ENCODE peak calls at places on chromosomes 11 and 22, in eight cellular contexts. Q is HCT116, N is K562, W is HepG2, P is IMR-90, X is H1, Z is GM12878, T is SK-N-SH. O is an unnamed sample.

GRCh38 chr22:20034143-20034542 is 13.2 kb downstream of the TANGO2 start:
- DNase-seq in Q (no peak), N (no peak), W (no peak), P (no peak), X (no peak), Z (peak), T (no peak), O (no peak)

GRCh38 chr11:45662665-45663485 is 2.5 kb downstream of the CHST1 start:
- DNase-seq in Q (no peak), N (peak), W (peak), P (peak), X (no peak), Z (no peak), T (peak), O (peak)

GRCh38 chr11:70650075-70650909 is 252.0 kb downstream of the CTTN start:
- DNase-seq in Q (peak), N (peak), W (peak), P (peak), X (no peak), Z (no peak), T (no peak), O (peak)

GRCh38 chr11:65491163-65491465 is 7.7 kb upstream of the MALAT1 start:
- DNase-seq in Q (no peak), N (no peak), W (no peak), P (no peak), X (no peak), Z (no peak), T (no peak), O (no peak)

GRCh38 chr22:31861226-31861840 is 83.0 kb upstream of the YWHAH start:
- DNase-seq in Q (no peak), N (no peak), W (no peak), P (peak), X (no peak), Z (no peak), T (no peak), O (no peak)

GRCh38 chr22:45188779-45189178 is 25.1 kb downstream of the NUP50 start:
- DNase-seq in Q (no peak), N (no peak), W (no peak), P (no peak), X (no peak), Z (no peak), T (no peak), O (no peak)

GRCh38 chr22:37462983-37463382 is 23.2 kb downstream of the MFNG start:
- DNase-seq in Q (no peak), N (peak), W (peak), P (peak), X (no peak), Z (no peak), T (no peak), O (no peak)

GRCh38 chr22:42716221-42716620 is 4.4 kb downstream of the A4GALT start:
- DNase-seq in Q (no peak), N (no peak), W (no peak), P (no peak), X (no peak), Z (peak), T (no peak), O (no peak)

GRCh38 chr11:92406472-92406871 is 181.9 kb downstream of the FAT3 start:
- DNase-seq in Q (no peak), N (no peak), W (no peak), P (no peak), X (no peak), Z (no peak), T (no peak), O (no peak)

GRCh38 chr11:130831506-130832385 is 84.5 kb downstream of the SNX19 start:
- DNase-seq in Q (no peak), N (no peak), W (no peak), P (peak), X (no peak), Z (no peak), T (peak), O (no peak)

GRCh38 chr11:126140932-126141291 is 70.5 kb downstream of the RPUSD4 start:
- DNase-seq in Q (no peak), N (no peak), W (no peak), P (peak), X (no peak), Z (no peak), T (peak), O (no peak)

GRCh38 chr11:131471976-131472375 is 101.6 kb downstream of the NTM start:
- DNase-seq in Q (no peak), N (no peak), W (no peak), P (no peak), X (no peak), Z (no peak), T (no peak), O (no peak)

GRCh38 chr11:69674267-69674885 is 777 bp downstream of the LTO1 start:
- DNase-seq in Q (no peak), N (no peak), W (no peak), P (peak), X (no peak), Z (no peak), T (no peak), O (no peak)

GRCh38 chr11:102421262-102421661 is 31.3 kb downstream of the TMEM123 start:
- DNase-seq in Q (no peak), N (no peak), W (no peak), P (no peak), X (no peak), Z (no peak), T (no peak), O (no peak)

GRCh38 chr11:94511932-94512781 is at the start of gene C11orf97:
- DNase-seq in Q (no peak), N (peak), W (peak), P (peak), X (peak), Z (no peak), T (peak), O (no peak)

GRCh38 chr22:44659140-44659539 is 42.9 kb upstream of the PRR5 start:
- DNase-seq in Q (no peak), N (no peak), W (no peak), P (no peak), X (no peak), Z (no peak), T (peak), O (no peak)

GRCh38 chr11:86553322-86553721 is 119.1 kb downstream of the ME3 start:
- DNase-seq in Q (no peak), N (no peak), W (no peak), P (no peak), X (no peak), Z (no peak), T (no peak), O (no peak)

GRCh38 chr11:44860967-44861828 is 89.5 kb downstream of the TP53I11 start:
- DNase-seq in Q (no peak), N (no peak), W (no peak), P (no peak), X (no peak), Z (no peak), T (no peak), O (no peak)

GRCh38 chr22:44449061-44449682 is 48.9 kb downstream of the RTL6 start:
- DNase-seq in Q (no peak), N (peak), W (no peak), P (peak), X (no peak), Z (no peak), T (no peak), O (peak)

GRCh38 chr11:42972741-42973140 is 339.1 kb upstream of the API5 start:
- DNase-seq in Q (no peak), N (no peak), W (no peak), P (no peak), X (no peak), Z (no peak), T (no peak), O (no peak)

GRCh38 chr11:125086633-125087296 is 23.7 kb downstream of the SLC37A2 start:
- DNase-seq in Q (no peak), N (no peak), W (no peak), P (no peak), X (no peak), Z (no peak), T (no peak), O (no peak)

GRCh38 chr11:75547617-75548054 is 14.4 kb upstream of the SERPINH1 start:
- DNase-seq in Q (no peak), N (peak), W (peak), P (peak), X (no peak), Z (no peak), T (peak), O (peak)

GRCh38 chr22:20094158-20094807 is 14.2 kb downstream of the DGCR8 start:
- DNase-seq in Q (no peak), N (no peak), W (no peak), P (no peak), X (no peak), Z (no peak), T (no peak), O (no peak)

GRCh38 chr11:125114518-125114917 is 3.1 kb upstream of the TMEM218 start:
- DNase-seq in Q (peak), N (no peak), W (peak), P (no peak), X (no peak), Z (no peak), T (no peak), O (peak)

GRCh38 chr11:33402066-33402465 is 144.9 kb downstream of the HIPK3 start:
- DNase-seq in Q (no peak), N (no peak), W (no peak), P (no peak), X (no peak), Z (no peak), T (no peak), O (no peak)

GRCh38 chr22:44423556-44423955 is 74.5 kb downstream of the RTL6 start:
- DNase-seq in Q (no peak), N (no peak), W (no peak), P (no peak), X (no peak), Z (no peak), T (peak), O (no peak)

GRCh38 chr11:123478352-123478986 is 48.4 kb downstream of the GRAMD1B start:
- DNase-seq in Q (peak), N (peak), W (peak), P (peak), X (peak), Z (peak), T (peak), O (peak)

GRCh38 chr11:39435641-39436040 is 2023.8 kb downstream of the LRRC4C start:
- DNase-seq in Q (no peak), N (no peak), W (no peak), P (no peak), X (no peak), Z (no peak), T (no peak), O (no peak)

GRCh38 chr11:83572521-83572920 is 286.4 kb upstream of the CCDC90B start:
- DNase-seq in Q (no peak), N (no peak), W (no peak), P (no peak), X (no peak), Z (no peak), T (no peak), O (no peak)

GRCh38 chr11:95149659-95150294 is 60.1 kb downstream of the ENDOD1 start:
- DNase-seq in Q (peak), N (no peak), W (peak), P (no peak), X (no peak), Z (no peak), T (no peak), O (no peak)

GRCh38 chr11:326842-327580 is 6.4 kb upstream of the IFITM3 start:
- DNase-seq in Q (no peak), N (peak), W (peak), P (peak), X (no peak), Z (peak), T (peak), O (no peak)

GRCh38 chr22:38403806-38404205 is 51.2 kb downstream of the KCNJ4 start:
- DNase-seq in Q (no peak), N (no peak), W (no peak), P (no peak), X (no peak), Z (no peak), T (no peak), O (no peak)

GRCh38 chr11:78248903-78249302 is 60.2 kb downstream of the USP35 start:
- DNase-seq in Q (no peak), N (no peak), W (no peak), P (no peak), X (no peak), Z (no peak), T (no peak), O (no peak)

GRCh38 chr11:93444671-93445073 is 98.5 kb downstream of the SMCO4 start:
- DNase-seq in Q (no peak), N (no peak), W (peak), P (peak), X (peak), Z (no peak), T (no peak), O (no peak)

GRCh38 chr11:128898580-128899344 is 7.6 kb downstream of the KCNJ5 start:
- DNase-seq in Q (no peak), N (no peak), W (no peak), P (peak), X (no peak), Z (no peak), T (no peak), O (no peak)

GRCh38 chr22:42430486-42431125 is 1.6 kb downstream of the NFAM1 start:
- DNase-seq in Q (no peak), N (no peak), W (no peak), P (no peak), X (no peak), Z (no peak), T (no peak), O (no peak)

GRCh38 chr11:14422052-14422813 is 63.2 kb upstream of the RRAS2 start:
- DNase-seq in Q (peak), N (peak), W (peak), P (peak), X (peak), Z (no peak), T (peak), O (peak)

GRCh38 chr11:69637601-69637955 is 3.4 kb upstream of the CCND1 start:
- DNase-seq in Q (no peak), N (no peak), W (no peak), P (no peak), X (no peak), Z (no peak), T (no peak), O (no peak)

GRCh38 chr11:28058333-28058732 is 49.6 kb downstream of the KIF18A start:
- DNase-seq in Q (no peak), N (no peak), W (peak), P (peak), X (no peak), Z (no peak), T (no peak), O (no peak)

GRCh38 chr11:72579816-72580647 is 94.2 kb downstream of the PDE2A start:
- DNase-seq in Q (no peak), N (no peak), W (no peak), P (no peak), X (no peak), Z (no peak), T (no peak), O (no peak)
- TF ChIP-seq RAD21 in Q (no peak), N (no peak), W (no peak), P (no peak), X (no peak), Z (no peak), T (no peak), O (no peak)

GRCh38 chr11:8732748-8733241 is 50.2 kb downstream of the RPL27A start:
- DNase-seq in Q (no peak), N (no peak), W (no peak), P (peak), X (no peak), Z (no peak), T (no peak), O (no peak)
- TF ChIP-seq RAD21 in Q (no peak), N (no peak), W (no peak), P (peak), X (no peak), Z (no peak), T (no peak), O (no peak)

GRCh38 chr11:10042699-10043098 is 251.3 kb downstream of the SBF2 start:
- DNase-seq in Q (no peak), N (no peak), W (no peak), P (no peak), X (no peak), Z (no peak), T (no peak), O (no peak)
- TF ChIP-seq RAD21 in Q (no peak), N (no peak), W (no peak), P (no peak), X (no peak), Z (no peak), T (no peak), O (no peak)

DNA sequence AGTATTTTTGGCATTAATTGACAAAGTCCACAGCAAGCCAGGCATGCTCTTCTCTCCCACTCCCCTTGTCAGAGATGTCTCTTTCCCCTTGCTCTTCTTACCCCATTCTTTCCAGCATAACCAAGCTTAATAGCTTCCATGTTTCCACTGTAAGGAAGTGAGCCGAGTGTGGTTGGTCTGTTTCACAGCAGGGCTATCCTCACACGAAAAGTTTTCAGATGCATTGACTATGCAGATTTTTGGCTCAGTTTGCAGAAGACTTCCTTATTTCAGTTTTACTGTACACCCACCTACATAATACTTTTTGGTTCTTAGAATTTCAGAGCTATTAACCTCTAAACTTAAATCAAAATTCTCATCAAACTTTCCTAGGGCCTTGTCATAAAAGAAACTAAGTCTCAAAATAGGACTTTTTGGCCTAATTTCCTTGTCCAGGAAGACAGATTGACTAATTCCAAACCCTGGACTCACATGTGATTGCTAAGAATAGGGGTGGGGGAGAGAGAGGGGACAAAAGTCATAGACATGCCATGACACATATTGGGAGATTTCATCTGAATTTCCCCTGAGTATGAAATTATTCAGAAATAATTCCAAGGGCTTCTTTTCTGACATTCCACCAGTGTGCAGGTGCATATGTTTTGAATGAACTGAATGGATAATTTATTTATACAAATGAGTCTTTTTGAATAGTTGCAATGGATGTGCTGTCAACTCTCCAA is 7.3 kb upstream of the EHF start:
- DNase-seq in Q (no peak), N (no peak), W (no peak), P (no peak), X (no peak), Z (no peak), T (no peak), O (no peak)
- TF ChIP-seq RAD21 in Q (no peak), N (no peak), W (no peak), P (no peak), X (no peak), Z (no peak), T (no peak), O (no peak)